ENCODE peak calls at places on chromosomes 7 and 10, in ten cellular contexts. M, G, A, X, K, V, L, E, Z and Q are unnamed samples.

GRCh38 chr10:94122247-94122646 is 128.5 kb downstream of the PLCE1 start:
- DNase-seq in Z (no peak), E (no peak), L (no peak), V (no peak), G (no peak), X (peak), A (no peak), M (no peak), K (no peak), Q (no peak)

GRCh38 chr7:81692146-81692905 is 77.5 kb downstream of the HGF start:
- DNase-seq in X (peak), V (no peak), K (no peak), L (peak), Z (no peak), G (no peak), M (no peak), E (no peak), A (no peak), Q (no peak)

GRCh38 chr7:138247568-138248328 is 171.5 kb downstream of the AKR1D1 start:
- DNase-seq in G (no peak), M (no peak), E (no peak), X (no peak), A (no peak), L (peak), V (no peak), Z (no peak), K (no peak), Q (no peak)

GRCh38 chr10:33258951-33259350 is 75.5 kb downstream of the NRP1 start:
- DNase-seq in K (no peak), E (no peak), A (no peak), V (no peak), M (no peak), X (no peak), Z (no peak), L (peak), G (no peak), Q (no peak)

GRCh38 chr7:51344406-51344805 is 27.8 kb upstream of the COBL start:
- DNase-seq in A (no peak), X (no peak), L (no peak), Z (no peak), K (no peak), V (no peak), G (no peak), E (peak), M (no peak), Q (peak)

GRCh38 chr7:123135960-123136359 is 63.8 kb downstream of the SLC13A1 start:
- DNase-seq in X (no peak), K (no peak), M (no peak), Z (no peak), L (no peak), G (no peak), A (no peak), V (no peak), E (no peak), Q (no peak)

GRCh38 chr10:115432188-115432819 is 339.1 kb downstream of the ATRNL1 start:
- DNase-seq in X (peak), G (no peak), L (peak), A (peak), M (no peak), E (no peak), Z (no peak), V (no peak), K (no peak), Q (peak)

GRCh38 chr7:127629268-127629854 is 11.4 kb upstream of the PAX4 start:
- DNase-seq in A (peak), Z (peak), V (peak), K (no peak), X (no peak), M (no peak), E (peak), G (no peak), L (no peak), Q (peak)

GRCh38 chr7:33262476-33262875 is 133.1 kb downstream of the BBS9 start:
- DNase-seq in V (no peak), E (no peak), X (peak), K (no peak), G (no peak), M (no peak), Z (no peak), L (no peak), A (no peak), Q (peak)

GRCh38 chr10:66917104-66917503 is 8.7 kb upstream of the LRRTM3 start:
- DNase-seq in E (no peak), A (no peak), L (no peak), G (no peak), X (no peak), Z (no peak), M (no peak), V (no peak), K (no peak), Q (no peak)

GRCh38 chr10:44968887-44969400 is 9.3 kb downstream of the RASSF4 start:
- DNase-seq in K (no peak), A (no peak), E (no peak), V (no peak), Z (no peak), G (no peak), L (no peak), X (no peak), M (no peak), Q (no peak)

GRCh38 chr10:133315847-133316246 is 7.1 kb downstream of the ZNF511 start:
- DNase-seq in E (no peak), A (peak), K (no peak), Z (no peak), G (no peak), M (no peak), L (no peak), V (no peak), X (peak), Q (no peak)

GRCh38 chr7:134780166-134780853 is 876 bp downstream of the CALD1 start:
- DNase-seq in E (no peak), X (peak), K (no peak), M (no peak), Z (no peak), G (no peak), V (no peak), L (peak), A (no peak), Q (peak)

GRCh38 chr7:73520673-73521635 is 1.1 kb downstream of the BAZ1B start:
- DNase-seq in X (peak), M (no peak), E (no peak), A (peak), L (peak), K (peak), G (peak), Z (no peak), V (peak), Q (peak)

GRCh38 chr10:119737039-119737663 is 11.3 kb downstream of the INPP5F start:
- DNase-seq in M (no peak), G (no peak), K (no peak), A (no peak), V (no peak), X (no peak), Z (no peak), E (no peak), L (no peak), Q (no peak)

GRCh38 chr10:96719850-96720421 is 378 bp downstream of the PIK3AP1 start:
- DNase-seq in G (no peak), L (no peak), M (no peak), K (peak), Z (peak), V (peak), X (no peak), A (peak), E (no peak), Q (no peak)
- TF ChIP-seq CTCF in G (peak), L (peak), M (peak), K (no peak), Z (peak), V (no peak), X (no peak), A (peak), E (no peak), Q (no peak)

DNA sequence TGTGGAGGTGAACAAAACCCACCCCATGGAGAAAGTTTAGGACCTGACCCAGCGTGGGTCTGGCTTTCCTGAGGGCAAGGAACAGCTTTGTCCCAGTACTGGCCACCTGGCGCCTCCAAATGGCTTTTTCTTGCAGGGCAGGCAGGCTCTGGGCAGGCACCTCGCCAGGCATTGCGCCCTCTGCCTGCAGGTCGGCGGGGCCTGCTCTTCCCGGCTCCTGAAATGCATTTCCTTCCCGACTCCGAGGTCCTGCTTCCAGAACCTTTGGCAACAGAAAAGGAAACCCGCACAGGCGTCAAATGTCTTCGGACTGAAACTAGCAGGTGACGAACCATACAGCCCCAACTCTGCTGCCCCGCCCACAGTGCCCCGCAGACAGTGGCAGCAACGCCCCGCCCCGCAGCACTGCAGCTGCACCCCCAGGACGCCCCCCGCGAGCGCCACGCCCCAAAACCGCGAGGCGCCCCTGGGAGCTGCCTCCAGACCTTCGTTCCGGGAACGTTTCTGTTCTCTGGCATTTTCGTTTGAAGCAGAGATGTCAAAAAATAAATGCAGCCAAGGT is 65.5 kb downstream of the C10orf143 start:
- DNase-seq in G (no peak), E (no peak), V (peak), L (peak), Z (no peak), M (no peak), A (no peak), X (peak), K (peak), Q (peak)
- TF ChIP-seq CTCF in G (peak), E (no peak), V (no peak), L (no peak), Z (no peak), M (peak), A (peak), X (peak), K (no peak), Q (peak)

DNA sequence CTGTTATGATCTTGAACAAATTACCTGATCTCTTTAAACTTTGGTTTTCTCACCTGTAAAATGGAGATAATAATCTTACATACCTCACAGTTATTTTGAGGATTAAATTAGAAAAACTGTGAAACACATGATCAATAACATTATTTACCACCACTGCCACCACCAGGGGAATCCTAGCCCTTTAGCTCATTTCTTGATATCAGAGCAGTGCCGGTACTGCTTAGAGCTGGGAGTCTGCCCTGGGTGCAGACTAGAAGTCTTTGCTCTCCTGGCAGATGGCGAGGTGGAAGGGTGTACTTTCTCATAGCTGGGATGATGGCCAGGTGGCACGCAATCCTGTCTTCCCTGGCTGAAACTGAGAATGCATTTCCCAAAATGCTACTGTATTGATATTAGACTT is 12.7 kb upstream of the EFCAB10 start:
- DNase-seq in V (no peak), M (no peak), G (no peak), L (no peak), K (no peak), Z (no peak), E (no peak), X (no peak), A (no peak), Q (no peak)
- TF ChIP-seq CTCF in V (no peak), M (no peak), G (no peak), L (no peak), K (no peak), Z (no peak), E (no peak), X (peak), A (no peak), Q (no peak)

DNA sequence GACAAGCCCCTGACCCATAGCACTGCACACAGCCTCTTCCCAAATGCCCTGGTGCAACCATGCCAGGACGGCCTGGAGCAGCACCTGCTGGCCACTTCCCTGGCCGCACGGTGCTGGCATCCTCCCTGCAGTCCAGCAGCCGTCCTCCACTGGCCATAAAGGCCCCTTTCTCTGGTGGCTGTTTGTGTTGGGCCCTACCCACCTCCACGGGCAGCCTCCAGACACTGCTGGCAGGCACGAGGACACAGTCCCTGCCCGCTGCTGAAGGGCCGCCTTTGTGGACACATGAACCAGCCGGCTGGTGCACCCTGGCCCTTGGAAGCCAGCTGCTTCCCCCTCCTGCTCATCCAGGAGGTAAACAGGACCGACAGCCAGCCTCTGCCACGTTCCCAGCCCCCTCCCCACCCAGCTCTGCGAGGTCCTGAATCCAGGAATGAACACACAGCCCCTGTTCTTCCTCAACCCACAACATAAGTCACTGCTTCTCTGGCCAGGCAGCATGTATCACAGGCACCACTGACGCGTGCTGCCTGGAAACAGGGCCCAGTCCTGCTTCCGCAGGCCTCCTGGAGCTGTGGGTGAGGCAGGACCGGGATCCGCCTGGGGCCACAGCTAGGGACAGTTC is 43.8 kb downstream of the SPOCK2 start:
- DNase-seq in K (no peak), A (no peak), E (peak), Z (no peak), V (peak), L (no peak), X (no peak), M (no peak), G (no peak), Q (peak)
- TF ChIP-seq CTCF in K (no peak), A (no peak), E (peak), Z (no peak), V (no peak), L (peak), X (peak), M (peak), G (peak), Q (peak)

DNA sequence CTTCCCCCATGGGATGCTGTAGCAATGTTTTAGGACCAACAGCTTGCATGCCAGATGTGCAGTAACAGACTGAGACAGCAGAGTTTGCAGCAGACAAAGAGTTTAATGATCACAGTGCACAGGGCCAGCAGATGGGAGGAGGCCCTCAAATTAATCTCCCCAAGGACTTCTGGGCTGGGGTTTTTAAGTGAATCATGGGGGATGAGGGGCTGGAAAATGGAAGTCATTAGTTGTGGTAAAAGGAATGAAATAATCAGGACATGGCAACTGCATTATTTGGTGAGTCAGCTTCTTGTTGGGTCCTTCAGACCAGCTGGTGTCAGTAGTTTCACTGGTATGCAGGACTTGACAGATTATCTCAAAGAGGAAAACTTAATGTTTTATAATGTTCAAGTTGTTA is 12.6 kb upstream of the NRBF2 start:
- DNase-seq in X (peak), G (peak), V (no peak), Z (no peak), L (peak), A (no peak), M (peak), E (no peak), K (no peak), Q (no peak)
- TF ChIP-seq CTCF in X (no peak), G (no peak), V (no peak), Z (no peak), L (no peak), A (no peak), M (no peak), E (no peak), K (no peak), Q (no peak)

GRCh38 chr7:64946772-64947171 is 43.7 kb downstream of the ZNF273 start:
- DNase-seq in G (no peak), Z (peak), A (peak), K (no peak), X (peak), E (no peak), L (peak), V (peak), M (no peak), Q (no peak)
- TF ChIP-seq CTCF in G (peak), Z (peak), A (peak), K (no peak), X (peak), E (no peak), L (peak), V (no peak), M (peak), Q (no peak)

DNA sequence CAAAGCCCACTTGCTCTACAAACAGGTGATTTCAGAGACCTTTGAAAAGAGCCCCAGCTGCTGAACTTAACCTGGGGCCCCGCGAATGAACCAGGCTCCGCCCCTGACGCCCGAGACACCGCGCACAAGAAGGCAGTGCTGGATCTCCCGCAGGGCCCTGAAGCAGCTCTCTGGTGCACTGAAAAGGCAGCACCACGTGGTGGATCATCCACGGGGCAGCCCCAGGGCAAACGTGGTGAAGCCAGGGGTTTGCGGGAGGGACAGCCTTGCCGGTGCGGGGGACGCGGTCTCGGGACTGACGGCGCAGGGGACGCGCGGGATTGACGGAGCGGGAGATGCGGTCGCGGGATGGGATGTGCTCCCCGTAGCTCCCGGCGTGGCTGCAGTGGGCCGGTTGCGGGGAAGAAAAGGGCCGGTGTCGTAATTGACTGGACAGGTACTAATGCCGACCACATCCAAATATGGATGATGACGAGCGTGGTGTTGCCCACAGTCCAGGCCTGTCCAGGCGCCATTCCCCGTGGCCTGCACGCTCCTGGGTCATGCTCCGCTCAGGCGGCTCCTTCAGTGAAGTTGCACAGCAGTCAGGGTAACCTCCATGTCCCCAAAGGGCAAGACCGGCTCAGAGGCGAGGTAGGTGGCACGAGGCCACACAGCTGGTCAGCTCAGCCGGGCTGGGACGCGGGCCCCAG is 421.1 kb downstream of the DNAJB6 start:
- DNase-seq in M (no peak), V (no peak), E (no peak), L (no peak), X (no peak), G (no peak), A (no peak), Z (no peak), K (no peak), Q (no peak)
- TF ChIP-seq CTCF in M (no peak), V (no peak), E (no peak), L (no peak), X (no peak), G (no peak), A (no peak), Z (no peak), K (no peak), Q (no peak)